ENCODE peak calls at places on chromosomes 5 and 9, in ten cellular contexts. S is AG04450; D is lower lobe of right lung; C is C1 segment of cervical spinal cord; B is myocyte; W is MCF 10A; G is activated T-cell treated with anti-CD3 and anti-CD28 coated beads for 1 hour; K is A172; H is fibroblast of gingiva; I is activated naive CD4-positive, alpha-beta T cell treated with anti-CD3 and anti-CD28 coated beads, Interleukin-2, amount 10 ng/mL, durations not matched to agents 7 days and 5 days. A is an unnamed sample.

GRCh38 chr5:142621227-142621626 is 64.7 kb downstream of the FGF1 start:
- DNase-seq in K (peak; percentile 80), W (no peak), H (peak; percentile 46), G (no peak), I (no peak), D (no peak), C (no peak), B (peak; percentile 51), S (peak; percentile 68), A (no peak)

GRCh38 chr5:775960-776861 is 8.3 kb downstream of the ZDHHC11B start:
- DNase-seq in D (no peak), B (no peak), G (no peak), S (no peak), W (no peak), H (no peak), C (no peak), K (no peak), I (no peak), A (no peak)

GRCh38 chr5:174723315-174723978 is 935 bp upstream of the MSX2 start:
- DNase-seq in G (no peak), C (no peak), K (no peak), B (no peak), H (no peak), W (no peak), S (no peak), I (no peak), D (no peak), A (no peak)

GRCh38 chr5:136656811-136657210 is 291.5 kb upstream of the TRPC7 start:
- DNase-seq in K (peak; percentile 36), S (no peak), G (no peak), I (no peak), H (no peak), C (no peak), D (no peak), W (no peak), B (no peak), A (no peak)

GRCh38 chr9:114400219-114400618 is 12.4 kb upstream of the AKNA start:
- DNase-seq in H (no peak), W (no peak), I (no peak), D (no peak), G (no peak), K (no peak), C (no peak), B (no peak), S (no peak), A (no peak)

GRCh38 chr5:148690945-148691344 is 36.6 kb upstream of the HTR4 start:
- DNase-seq in D (no peak), G (no peak), K (no peak), B (no peak), C (no peak), S (no peak), H (no peak), I (no peak), W (no peak), A (no peak)

GRCh38 chr5:78527054-78527884 is 121.3 kb downstream of the LHFPL2 start:
- DNase-seq in K (peak; percentile 86), D (peak; percentile 54), C (no peak), G (no peak), S (no peak), I (no peak), B (peak; percentile 89), H (peak; percentile 90), W (peak; percentile 87), A (no peak)

GRCh38 chr9:95148121-95148520 is 169.4 kb downstream of the FANCC start:
- DNase-seq in H (no peak), S (no peak), I (no peak), D (no peak), G (no peak), B (no peak), C (no peak), K (no peak), W (no peak), A (no peak)

GRCh38 chr9:5178126-5178805 is 7.2 kb downstream of the INSL6 start:
- DNase-seq in D (no peak), G (no peak), K (no peak), C (no peak), W (no peak), H (no peak), I (peak; percentile 65), B (peak; percentile 73), S (no peak), A (no peak)

GRCh38 chr9:113624721-113625120 is 161.2 kb downstream of the RGS3 start:
- DNase-seq in W (no peak), I (no peak), D (no peak), K (peak; percentile 92), S (no peak), G (no peak), H (peak; percentile 61), C (no peak), B (peak; percentile 97), A (no peak)

GRCh38 chr9:125747053-125747764 is at the start of gene PBX3:
- DNase-seq in G (peak; percentile 33), C (no peak), B (peak; percentile 55), I (peak; percentile 64), D (peak; percentile 72), W (peak; percentile 55), K (peak; percentile 42), H (peak; percentile 57), S (no peak), A (peak; percentile 50)

GRCh38 chr5:34598177-34598794 is 57.8 kb upstream of the RAI14 start:
- DNase-seq in H (peak; percentile 75), I (no peak), C (no peak), B (peak; percentile 69), S (peak; percentile 75), K (peak; percentile 93), W (peak; percentile 93), D (no peak), G (no peak), A (no peak)

GRCh38 chr5:173963867-173964429 is 25.0 kb upstream of the C5orf47 start:
- DNase-seq in B (no peak), D (no peak), S (no peak), I (peak; percentile 47), K (peak; percentile 86), H (no peak), W (no peak), C (no peak), G (no peak), A (no peak)

GRCh38 chr9:112168197-112168596 is 6.9 kb downstream of the SUSD1 start:
- DNase-seq in D (no peak), H (no peak), K (no peak), C (no peak), G (no peak), B (no peak), S (no peak), W (no peak), I (peak; percentile 33), A (no peak)

GRCh38 chr5:140345919-140346347 is 470 bp downstream of the HBEGF start:
- DNase-seq in G (no peak), H (peak; percentile 42), S (no peak), D (peak; percentile 81), C (no peak), W (peak; percentile 68), B (peak; percentile 67), K (peak; percentile 46), I (no peak), A (peak; percentile 37)

GRCh38 chr5:17218353-17219005 is 1.0 kb downstream of the BASP1 start:
- DNase-seq in B (peak; percentile 48), D (peak; percentile 54), I (no peak), W (peak; percentile 59), S (no peak), K (peak; percentile 15), C (no peak), H (peak; percentile 77), G (no peak), A (no peak)

GRCh38 chr5:72234265-72234700 is 85.8 kb downstream of the MRPS27 start:
- DNase-seq in D (no peak), G (no peak), W (peak; percentile 70), C (no peak), H (peak; percentile 25), K (peak; percentile 78), I (no peak), S (no peak), B (peak; percentile 66), A (peak; percentile 11)

GRCh38 chr5:68683632-68684035 is 410.2 kb upstream of the SLC30A5 start:
- DNase-seq in G (no peak), S (peak; percentile 86), D (no peak), I (no peak), K (peak; percentile 92), B (peak; percentile 82), W (peak; percentile 84), C (no peak), H (peak; percentile 93), A (no peak)

GRCh38 chr5:76401801-76402250 is 1.3 kb upstream of the IQGAP2 start:
- DNase-seq in I (peak; percentile 38), B (no peak), K (no peak), S (no peak), C (no peak), G (no peak), D (peak; percentile 58), H (no peak), W (no peak), A (no peak)

GRCh38 chr5:40112875-40113274 is 566.8 kb upstream of the PTGER4 start:
- DNase-seq in K (no peak), I (no peak), W (no peak), B (peak; percentile 43), C (no peak), H (no peak), S (no peak), D (no peak), G (no peak), A (no peak)

GRCh38 chr5:135833521-135833920 is 942 bp upstream of the SLC25A48 start:
- DNase-seq in C (no peak), H (no peak), W (no peak), D (no peak), S (no peak), G (no peak), I (no peak), B (no peak), K (no peak), A (no peak)

GRCh38 chr9:111914749-111915424 is 18.3 kb downstream of the UGCG start:
- DNase-seq in D (no peak), B (peak; percentile 63), C (no peak), W (peak; percentile 42), H (peak; percentile 17), S (no peak), K (no peak), I (no peak), G (no peak), A (no peak)

GRCh38 chr9:86176468-86176867 is 77.1 kb upstream of the GOLM1 start:
- DNase-seq in S (no peak), K (peak; percentile 38), H (no peak), I (no peak), W (peak; percentile 83), D (no peak), G (no peak), B (no peak), C (no peak), A (no peak)

GRCh38 chr9:130110166-130110565 is 56.5 kb downstream of the GPR107 start:
- DNase-seq in K (peak; percentile 2), G (no peak), D (peak; percentile 12), C (no peak), S (no peak), I (peak; percentile 30), B (no peak), W (no peak), H (no peak), A (no peak)

GRCh38 chr9:88737876-88738275 is 202.9 kb downstream of the NXNL2 start:
- DNase-seq in D (no peak), H (no peak), I (no peak), W (no peak), B (no peak), K (no peak), S (no peak), C (no peak), G (no peak), A (no peak)

GRCh38 chr9:110141118-110141797 is 66.7 kb downstream of the C9orf152 start:
- DNase-seq in D (no peak), B (peak; percentile 87), H (peak; percentile 88), G (no peak), W (peak; percentile 93), K (peak; percentile 83), S (peak; percentile 88), C (no peak), I (no peak), A (no peak)

GRCh38 chr9:133333011-133333410 is 3.0 kb downstream of the SURF6 start:
- DNase-seq in C (no peak), H (no peak), B (no peak), D (no peak), G (no peak), W (no peak), S (no peak), K (no peak), I (no peak), A (no peak)

GRCh38 chr9:3464033-3464638 is 61.7 kb downstream of the RFX3 start:
- DNase-seq in B (no peak), K (no peak), S (no peak), H (peak; percentile 60), G (no peak), C (no peak), I (no peak), W (no peak), D (no peak), A (no peak)

A was measured in GM12891.